ENCODE peak calls at places on chromosomes 12 and 14, in eight cellular contexts. K, P, X, A, E, O, G and L are unnamed samples.

GRCh38 chr14:52950898-52951729 is at the start of gene FERMT2:
- DNase-seq in G (peak; percentile 92), X (peak; percentile 72), O (peak; percentile 94), P (peak; percentile 86), K (peak; percentile 80), E (peak; percentile 57), A (peak; percentile 85), L (peak; percentile 39)

GRCh38 chr14:55194656-55195355 is 3.4 kb upstream of the DLGAP5 start:
- DNase-seq in X (no peak), O (no peak), G (no peak), P (no peak), A (no peak), E (no peak), K (no peak), L (no peak)

GRCh38 chr12:6903712-6904111 is 910 bp upstream of the LRRC23 start:
- DNase-seq in O (no peak), K (no peak), A (no peak), G (no peak), E (no peak), X (no peak), P (no peak), L (no peak)

GRCh38 chr14:92302481-92302880 is 20.5 kb upstream of the SLC24A4 start:
- DNase-seq in A (no peak), K (no peak), P (no peak), E (no peak), X (no peak), G (no peak), O (no peak), L (no peak)

GRCh38 chr12:11446372-11446771 is 51.0 kb upstream of the PRB2 start:
- DNase-seq in X (peak; percentile 0), E (no peak), P (no peak), A (no peak), G (no peak), K (no peak), O (no peak), L (peak; percentile 42)

GRCh38 chr12:110846615-110847566 is at the start of gene CCDC63:
- DNase-seq in G (peak; percentile 13), X (peak; percentile 16), A (peak; percentile 63), K (peak; percentile 29), O (peak; percentile 71), E (peak; percentile 68), P (peak; percentile 75), L (no peak)

GRCh38 chr14:101889366-101889765 is 75.0 kb upstream of the DYNC1H1 start:
- DNase-seq in A (no peak), X (no peak), K (no peak), G (no peak), O (no peak), E (no peak), P (no peak), L (no peak)

GRCh38 chr14:28609228-28609828 is 157.3 kb upstream of the FOXG1 start:
- DNase-seq in K (peak; percentile 31), P (peak; percentile 63), E (peak; percentile 3), X (peak; percentile 10), G (no peak), O (peak; percentile 48), A (peak; percentile 50), L (peak; percentile 33)

GRCh38 chr12:42735869-42736361 is 146.4 kb upstream of the PRICKLE1 start:
- DNase-seq in P (no peak), X (no peak), E (no peak), G (no peak), K (no peak), O (peak; percentile 83), A (no peak), L (no peak)

GRCh38 chr14:103543721-103544626 is 15.0 kb downstream of the TRMT61A start:
- DNase-seq in E (no peak), O (peak; percentile 75), P (no peak), A (peak; percentile 51), X (no peak), K (no peak), G (peak; percentile 64), L (no peak)

GRCh38 chr12:129704232-129704830 is 199.5 kb downstream of the TMEM132D start:
- DNase-seq in E (no peak), K (no peak), G (no peak), O (no peak), A (no peak), P (peak; percentile 4), X (no peak), L (no peak)

GRCh38 chr12:105317453-105317852 is 13.0 kb upstream of the C12orf75 start:
- DNase-seq in E (no peak), K (no peak), P (peak; percentile 50), O (no peak), G (no peak), A (no peak), X (peak; percentile 30), L (no peak)

GRCh38 chr12:3931721-3932120 is 58.5 kb upstream of the PARP11 start:
- DNase-seq in A (no peak), G (no peak), E (no peak), O (no peak), P (no peak), K (no peak), X (no peak), L (no peak)

GRCh38 chr12:9648701-9649531 is 20.6 kb upstream of the CLEC2D start:
- DNase-seq in G (no peak), K (no peak), A (no peak), P (no peak), X (no peak), O (no peak), E (no peak), L (peak; percentile 25)

GRCh38 chr12:37546901-37547475 is 769.6 kb upstream of the ALG10B start:
- DNase-seq in A (no peak), O (no peak), P (no peak), K (no peak), X (no peak), E (no peak), G (no peak), L (no peak)

GRCh38 chr12:105617141-105617540 is 286.6 kb downstream of the C12orf75 start:
- DNase-seq in K (no peak), E (no peak), P (no peak), X (no peak), G (no peak), O (no peak), A (no peak), L (peak; percentile 58)

GRCh38 chr12:2797721-2798418 is 3.1 kb downstream of the FKBP4 start:
- DNase-seq in X (no peak), K (no peak), O (no peak), G (peak; percentile 57), P (no peak), E (no peak), A (no peak), L (no peak)

GRCh38 chr12:2794261-2794735 is 472 bp upstream of the FKBP4 start:
- DNase-seq in G (no peak), P (no peak), O (peak; percentile 57), A (peak; percentile 54), K (no peak), E (no peak), X (peak; percentile 22), L (no peak)

GRCh38 chr12:2794736-2795289 is at the start of gene FKBP4:
- DNase-seq in G (peak; percentile 92), K (peak; percentile 89), X (peak; percentile 61), A (peak; percentile 92), O (peak; percentile 93), E (peak; percentile 47), P (peak; percentile 84), L (peak; percentile 44)

GRCh38 chr12:2795291-2796186 is 769 bp downstream of the FKBP4 start:
- DNase-seq in E (no peak), G (peak; percentile 78), P (peak; percentile 55), K (peak; percentile 68), O (peak; percentile 93), X (peak; percentile 17), A (peak; percentile 82), L (peak; percentile 28)

GRCh38 chr12:2796187-2796663 is 1.5 kb downstream of the FKBP4 start:
- DNase-seq in P (peak; percentile 25), A (no peak), E (no peak), O (no peak), K (no peak), X (no peak), G (no peak), L (no peak)
- TF ChIP-seq CTCF in P (peak; percentile 27), A (no peak), E (peak; percentile 13), O (no peak), K (no peak), X (peak; percentile 24), G (no peak), L (peak; percentile 43)

GRCh38 chr12:19251481-19251880 is 121.9 kb downstream of the PLEKHA5 start:
- DNase-seq in A (no peak), E (no peak), X (no peak), P (no peak), K (no peak), G (no peak), O (no peak), L (no peak)
- H3K27ac ChIP-seq in A (no peak overlapping the region), E (no peak overlapping the region), X (no peak overlapping the region), P (no peak overlapping the region), K (no peak overlapping the region), G (no peak overlapping the region), O (no peak overlapping the region), L (no peak overlapping the region)

DNA sequence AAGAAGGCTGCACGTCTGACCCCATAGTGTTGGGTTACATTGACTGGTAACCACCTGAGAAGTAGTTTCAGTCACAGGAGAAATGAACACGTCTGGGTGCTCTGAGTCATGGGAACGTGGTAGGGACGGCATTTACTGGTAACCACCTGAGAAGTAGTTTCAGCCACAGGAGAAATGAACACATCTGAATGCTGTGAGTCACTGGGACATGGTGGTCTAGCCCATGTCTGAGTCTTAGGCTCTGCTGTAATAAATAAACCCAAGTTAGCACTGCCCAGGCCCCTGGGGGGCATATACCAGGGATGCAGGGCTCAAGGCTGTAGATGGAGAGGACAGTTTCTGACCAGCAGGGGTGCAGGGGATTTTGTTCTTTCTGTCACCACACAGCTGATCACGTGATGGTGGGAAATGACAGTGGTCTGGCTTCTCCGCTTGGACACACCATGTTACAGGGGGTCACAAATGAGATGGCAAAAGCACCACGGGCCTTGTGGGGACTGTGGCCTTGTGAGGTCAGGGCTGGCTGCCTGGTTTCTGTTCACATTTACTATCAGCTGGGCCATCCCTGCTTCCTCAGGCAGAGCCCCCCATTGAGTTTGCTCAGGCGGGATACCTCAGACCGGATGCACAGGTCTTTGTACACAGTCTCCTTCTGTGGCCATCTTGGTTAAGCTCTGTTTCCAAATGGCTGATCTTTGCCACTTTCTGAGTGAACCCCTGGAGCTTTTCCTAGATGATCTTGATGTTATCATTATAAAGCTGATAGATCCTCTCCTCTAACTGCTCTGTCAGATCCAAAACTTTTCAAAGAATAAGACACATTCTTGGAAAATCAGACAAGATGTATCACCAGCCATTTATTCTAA is 9.8 kb upstream of the C12orf42 start:
- DNase-seq in O (no peak), X (no peak), A (no peak), K (no peak), P (no peak), G (no peak), E (no peak), L (peak; percentile 97)
- TF ChIP-seq CTCF in O (no peak), X (no peak), A (no peak), K (no peak), P (no peak), G (no peak), E (no peak), L (peak; percentile 30)

DNA sequence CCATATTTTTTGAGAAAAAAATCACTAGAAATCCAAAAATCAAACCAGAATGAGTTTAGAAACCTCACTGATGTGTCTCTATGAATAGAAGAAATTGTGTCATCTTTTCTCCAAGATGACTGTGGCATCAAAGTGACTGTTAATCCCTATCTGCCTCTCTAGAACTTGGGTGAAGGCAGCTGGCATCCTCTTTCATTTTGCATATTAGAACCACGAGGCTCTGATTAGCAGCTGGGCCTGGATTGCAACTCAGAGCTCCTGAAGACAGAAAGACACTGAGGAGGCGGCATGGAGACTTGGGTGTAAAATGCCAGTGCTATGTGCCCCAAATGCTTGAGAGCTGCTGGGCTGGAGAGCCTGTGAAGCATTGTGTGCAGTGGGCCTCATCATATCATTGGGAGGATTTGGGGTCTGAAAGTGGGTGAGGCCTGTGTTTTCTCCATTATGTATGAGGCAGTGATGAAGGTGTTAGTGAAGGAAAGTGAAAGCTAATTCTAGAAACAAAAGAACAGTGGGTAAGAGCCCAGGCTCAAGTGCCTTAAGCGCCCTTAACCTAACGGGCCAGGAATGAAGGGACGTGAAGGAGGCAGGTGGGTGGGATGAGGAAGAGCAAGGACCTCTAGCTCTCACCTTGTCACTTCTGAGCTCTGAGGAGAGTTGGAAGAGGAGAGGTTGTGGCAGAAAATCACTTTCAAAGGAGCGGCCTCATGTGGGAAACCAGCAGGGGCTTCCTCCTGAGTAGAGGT is 26.2 kb downstream of the NKX2-8 start:
- DNase-seq in X (no peak), K (no peak), O (no peak), A (no peak), G (no peak), E (no peak), P (no peak), L (no peak)
- H3K27ac ChIP-seq in X (no peak overlapping the region), K (no peak overlapping the region), O (no peak overlapping the region), A (no peak overlapping the region), G (no peak overlapping the region), E (no peak overlapping the region), P (no peak overlapping the region), L (no peak overlapping the region)